ENCODE peak calls at places on chromosome 13, in nine cellular contexts. Y, P, C, B, W, X, F, O and L are unnamed samples.

GRCh38 chr13:61728468-61728867 is 312.8 kb upstream of the PCDH20 start:
- DNase-seq in Y (no peak), P (peak), C (no peak), B (peak), W (no peak), X (no peak), F (no peak), O (no peak), L (no peak)

GRCh38 chr13:74288361-74288911 is 154.2 kb upstream of the KLF12 start:
- DNase-seq in Y (no peak), P (peak), C (peak), B (no peak), W (no peak), X (no peak), F (no peak), O (peak), L (no peak)

GRCh38 chr13:29845440-29846056 is 4.9 kb downstream of the UBL3 start:
- DNase-seq in Y (no peak), P (peak), C (no peak), B (no peak), W (no peak), X (no peak), F (no peak), O (no peak), L (no peak)

GRCh38 chr13:20414475-20415287 is 111.0 kb downstream of the CRYL1 start:
- DNase-seq in Y (no peak), P (no peak), C (no peak), B (no peak), W (no peak), X (no peak), F (no peak), O (no peak), L (peak)

GRCh38 chr13:73499685-73500084 is 440.9 kb downstream of the KLF5 start:
- DNase-seq in Y (no peak), P (no peak), C (no peak), B (no peak), W (no peak), X (no peak), F (no peak), O (no peak), L (no peak)

GRCh38 chr13:39263033-39263432 is 224.8 kb downstream of the NHLRC3 start:
- DNase-seq in Y (peak), P (peak), C (no peak), B (peak), W (no peak), X (peak), F (peak), O (no peak), L (no peak)

GRCh38 chr13:108964601-108965000 is 335.2 kb downstream of the MYO16 start:
- DNase-seq in Y (no peak), P (no peak), C (no peak), B (no peak), W (no peak), X (no peak), F (no peak), O (no peak), L (no peak)

GRCh38 chr13:53201454-53202225 is 173.0 kb downstream of the OLFM4 start:
- DNase-seq in Y (no peak), P (peak), C (no peak), B (no peak), W (peak), X (no peak), F (peak), O (no peak), L (no peak)

GRCh38 chr13:102654786-102655185 is 40.1 kb downstream of the METTL21C start:
- DNase-seq in Y (no peak), P (no peak), C (no peak), B (no peak), W (no peak), X (no peak), F (no peak), O (no peak), L (no peak)

GRCh38 chr13:21025539-21025938 is 35.8 kb downstream of the LATS2 start:
- DNase-seq in Y (no peak), P (no peak), C (no peak), B (no peak), W (no peak), X (no peak), F (no peak), O (no peak), L (no peak)

GRCh38 chr13:49776871-49777270 is 15.6 kb downstream of the KPNA3 start:
- DNase-seq in Y (no peak), P (no peak), C (no peak), B (no peak), W (no peak), X (no peak), F (no peak), O (no peak), L (no peak)

GRCh38 chr13:87656311-87656710 is 14.9 kb upstream of the SLITRK5 start:
- DNase-seq in Y (no peak), P (peak), C (no peak), B (no peak), W (no peak), X (no peak), F (no peak), O (no peak), L (no peak)

GRCh38 chr13:39665763-39666162 is 10.3 kb downstream of the COG6 start:
- DNase-seq in Y (no peak), P (no peak), C (no peak), B (no peak), W (no peak), X (no peak), F (no peak), O (no peak), L (no peak)

GRCh38 chr13:85742355-85742754 is 56.9 kb downstream of the SLITRK6 start:
- DNase-seq in Y (no peak), P (no peak), C (no peak), B (no peak), W (no peak), X (no peak), F (no peak), O (no peak), L (no peak)

GRCh38 chr13:46389985-46390384 is 2.9 kb upstream of the RUBCNL start:
- DNase-seq in Y (peak), P (peak), C (no peak), B (no peak), W (peak), X (no peak), F (no peak), O (no peak), L (no peak)

GRCh38 chr13:50126378-50127016 is 111.3 kb downstream of the KCNRG start:
- DNase-seq in Y (no peak), P (peak), C (peak), B (peak), W (peak), X (no peak), F (no peak), O (peak), L (no peak)

GRCh38 chr13:84570831-84571230 is 688.6 kb upstream of the SLITRK1 start:
- DNase-seq in Y (no peak), P (no peak), C (no peak), B (no peak), W (no peak), X (no peak), F (no peak), O (no peak), L (no peak)

GRCh38 chr13:42396501-42396900 is 124.5 kb downstream of the AKAP11 start:
- DNase-seq in Y (no peak), P (no peak), C (peak), B (no peak), W (no peak), X (no peak), F (no peak), O (peak), L (no peak)

GRCh38 chr13:80048802-80049201 is 292.1 kb downstream of the SPRY2 start:
- DNase-seq in Y (peak), P (peak), C (peak), B (peak), W (peak), X (peak), F (peak), O (no peak), L (peak)

GRCh38 chr13:90510319-90510718 is 837.2 kb upstream of the MIR17HG start:
- DNase-seq in Y (no peak), P (no peak), C (no peak), B (no peak), W (no peak), X (no peak), F (no peak), O (no peak), L (no peak)

GRCh38 chr13:74101436-74101835 is 32.8 kb downstream of the KLF12 start:
- DNase-seq in Y (no peak), P (no peak), C (no peak), B (no peak), W (no peak), X (no peak), F (no peak), O (no peak), L (no peak)

GRCh38 chr13:36124236-36124822 is 6.9 kb downstream of the DCLK1 start:
- DNase-seq in Y (no peak), P (no peak), C (no peak), B (no peak), W (no peak), X (peak), F (no peak), O (no peak), L (no peak)

GRCh38 chr13:40116008-40116407 is 460.5 kb downstream of the COG6 start:
- DNase-seq in Y (peak), P (no peak), C (peak), B (peak), W (no peak), X (peak), F (peak), O (peak), L (peak)

GRCh38 chr13:24267801-24268200 is 41.6 kb upstream of the C1QTNF9 start:
- DNase-seq in Y (no peak), P (no peak), C (no peak), B (no peak), W (no peak), X (no peak), F (no peak), O (no peak), L (no peak)

DNA sequence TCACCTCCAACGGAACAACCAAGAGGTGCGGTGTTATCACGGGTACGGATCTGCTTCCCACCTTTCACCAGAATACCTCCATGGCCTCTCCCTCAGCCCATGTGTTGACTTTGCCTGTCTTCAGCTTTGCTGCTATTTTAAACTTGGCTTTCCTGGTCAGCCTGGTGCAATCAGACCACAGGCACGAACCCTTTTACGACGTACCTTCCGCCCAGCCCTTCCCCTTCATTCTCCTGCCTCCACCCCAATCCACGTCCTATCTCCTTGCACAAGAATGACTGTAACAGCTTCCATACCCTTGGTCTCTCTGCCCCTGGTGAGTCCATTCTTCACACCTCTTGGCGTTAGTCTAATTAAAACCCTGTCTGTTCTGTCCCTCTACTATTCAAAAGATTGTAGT is 431.7 kb downstream of the EFNB2 start:
- DNase-seq in Y (no peak), P (no peak), C (no peak), B (peak), W (no peak), X (no peak), F (peak), O (no peak), L (no peak)
- H3K27ac ChIP-seq in Y (no peak), P (no peak), C (no peak), B (peak), W (no peak), X (no peak), F (peak), O (no peak), L (peak)

DNA sequence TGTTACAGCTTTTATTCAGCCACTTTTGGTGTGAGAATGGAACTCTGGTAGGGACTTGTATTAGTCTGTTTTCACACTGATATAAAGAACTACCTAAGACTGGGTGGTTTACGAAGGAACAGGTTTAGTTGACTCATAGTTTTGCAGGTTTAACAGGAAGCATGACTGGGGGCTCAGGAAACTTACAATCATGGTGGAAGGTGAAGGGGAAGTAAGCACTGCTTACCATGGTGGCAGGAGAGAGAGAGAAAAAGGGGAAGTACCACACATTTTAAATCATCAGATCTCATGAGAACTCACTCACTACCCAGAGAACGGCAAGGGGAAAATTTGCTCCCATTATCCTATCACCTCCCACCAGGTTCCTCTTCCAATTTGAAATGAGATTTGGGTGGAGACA is 942.2 kb downstream of the PCDH17 start:
- DNase-seq in Y (peak), P (no peak), C (no peak), B (no peak), W (no peak), X (no peak), F (no peak), O (no peak), L (no peak)
- H3K27ac ChIP-seq in Y (no peak), P (no peak), C (no peak), B (no peak), W (no peak), X (no peak), F (no peak), O (no peak), L (no peak)

GRCh38 chr13:99542788-99543406 is 41.6 kb downstream of the TM9SF2 start:
- DNase-seq in Y (no peak), P (no peak), C (peak), B (no peak), W (no peak), X (no peak), F (no peak), O (peak), L (no peak)

GRCh38 chr13:99545979-99546378 is 44.7 kb downstream of the TM9SF2 start:
- DNase-seq in Y (no peak), P (no peak), C (no peak), B (no peak), W (no peak), X (no peak), F (no peak), O (no peak), L (no peak)

GRCh38 chr13:99548448-99548847 is 47.2 kb downstream of the TM9SF2 start:
- DNase-seq in Y (peak), P (no peak), C (no peak), B (no peak), W (no peak), X (no peak), F (no peak), O (no peak), L (no peak)

GRCh38 chr13:99546878-99547277 is 45.6 kb downstream of the TM9SF2 start:
- DNase-seq in Y (no peak), P (no peak), C (no peak), B (no peak), W (no peak), X (no peak), F (no peak), O (no peak), L (no peak)
- H3K27ac ChIP-seq in Y (no peak), P (no peak), C (no peak), B (no peak), W (no peak), X (no peak), F (no peak), O (no peak), L (no peak)

GRCh38 chr13:58992478-58993042 is 1171.2 kb downstream of the DIAPH3 start:
- DNase-seq in Y (no peak), P (no peak), C (no peak), B (no peak), W (no peak), X (no peak), F (no peak), O (no peak), L (no peak)
- H3K27ac ChIP-seq in Y (no peak), P (no peak), C (no peak), B (no peak), W (no peak), X (no peak), F (no peak), O (no peak), L (peak)

GRCh38 chr13:54859827-54860226 is 1831.2 kb downstream of the OLFM4 start:
- DNase-seq in Y (no peak), P (no peak), C (no peak), B (no peak), W (no peak), X (no peak), F (peak), O (no peak), L (no peak)
- H3K27ac ChIP-seq in Y (no peak), P (no peak), C (no peak), B (no peak), W (no peak), X (no peak), F (no peak), O (no peak), L (no peak)

DNA sequence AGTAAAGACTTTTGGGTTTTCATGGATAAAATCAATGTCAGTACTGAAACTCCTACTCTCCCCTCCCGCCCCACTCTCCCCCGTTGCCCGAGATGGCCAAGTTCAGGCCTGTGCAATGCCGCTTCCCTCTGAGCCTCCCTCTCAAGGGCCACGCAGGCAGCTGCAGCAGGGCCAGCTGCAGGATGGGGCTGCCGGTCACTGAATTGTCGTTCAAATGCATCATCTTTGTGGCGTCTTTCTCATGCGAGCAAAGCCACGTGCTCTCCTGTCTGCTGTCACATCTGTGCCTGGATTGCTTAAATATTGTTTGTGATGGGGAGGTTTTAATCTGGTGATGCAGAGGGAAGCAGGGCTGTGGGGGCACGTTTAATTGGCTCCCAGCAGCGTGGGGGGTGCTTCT is 26.6 kb downstream of the SHISA2 start:
- DNase-seq in Y (no peak), P (no peak), C (no peak), B (peak), W (no peak), X (no peak), F (no peak), O (no peak), L (no peak)
- H3K27ac ChIP-seq in Y (no peak), P (no peak), C (no peak), B (no peak), W (no peak), X (no peak), F (no peak), O (no peak), L (no peak)

GRCh38 chr13:112807653-112808376 is 118.0 kb downstream of the ATP11A start:
- DNase-seq in Y (no peak), P (no peak), C (no peak), B (no peak), W (no peak), X (no peak), F (no peak), O (no peak), L (no peak)
- H3K27ac ChIP-seq in Y (no peak), P (no peak), C (no peak), B (no peak), W (no peak), X (no peak), F (no peak), O (no peak), L (no peak)

DNA sequence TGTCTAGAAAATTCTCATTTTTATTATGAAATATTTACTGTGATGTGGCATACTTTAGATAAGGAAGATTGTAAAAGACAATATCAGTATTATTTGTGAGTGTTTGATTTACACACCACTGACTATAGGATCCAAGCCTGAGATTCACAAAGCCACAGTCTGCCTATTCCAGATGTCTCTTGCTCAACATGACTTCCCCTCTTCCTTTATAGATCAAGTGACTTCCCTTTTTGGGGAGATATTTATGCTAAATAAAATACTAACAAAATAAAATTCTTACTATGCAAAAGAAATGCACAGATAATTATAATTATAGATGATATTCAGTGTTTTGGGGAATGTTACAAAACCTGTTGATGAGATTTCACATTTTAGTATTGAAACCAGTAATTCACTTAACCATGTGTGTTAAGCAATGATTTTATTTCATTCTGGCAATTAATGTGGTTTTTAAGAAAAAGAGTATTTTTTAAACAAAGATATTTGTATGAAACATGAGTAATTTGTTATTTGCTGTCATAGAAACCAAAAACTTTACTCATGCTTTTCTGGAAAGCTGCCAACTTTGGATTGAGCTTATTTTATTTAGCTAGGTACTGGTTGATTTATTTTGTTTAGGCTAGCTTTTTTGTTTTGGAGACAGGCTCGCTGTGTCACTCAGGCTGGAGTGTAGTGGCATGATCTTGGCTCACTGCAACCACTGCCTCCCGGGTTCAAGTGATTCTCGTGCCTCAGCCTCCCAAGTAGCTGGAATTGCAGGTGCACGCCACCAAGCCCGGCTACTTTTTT is 13.7 kb upstream of the GPR183 start:
- DNase-seq in Y (peak), P (peak), C (peak), B (peak), W (no peak), X (no peak), F (peak), O (peak), L (no peak)
- H3K27ac ChIP-seq in Y (peak), P (no peak), C (no peak), B (no peak), W (no peak), X (no peak), F (peak), O (peak), L (no peak)

GRCh38 chr13:33119886-33120543 is 103.8 kb downstream of the KL start:
- DNase-seq in Y (peak), P (no peak), C (no peak), B (no peak), W (no peak), X (no peak), F (peak), O (no peak), L (peak)

GRCh38 chr13:33123066-33123940 is 107.1 kb downstream of the KL start:
- DNase-seq in Y (peak), P (peak), C (no peak), B (peak), W (peak), X (no peak), F (no peak), O (no peak), L (no peak)

GRCh38 chr13:33115274-33115673 is 99.1 kb downstream of the KL start:
- DNase-seq in Y (no peak), P (no peak), C (no peak), B (no peak), W (no peak), X (no peak), F (no peak), O (peak), L (no peak)

GRCh38 chr13:33116321-33117010 is 100.2 kb downstream of the KL start:
- DNase-seq in Y (no peak), P (no peak), C (no peak), B (no peak), W (no peak), X (no peak), F (no peak), O (no peak), L (no peak)

DNA sequence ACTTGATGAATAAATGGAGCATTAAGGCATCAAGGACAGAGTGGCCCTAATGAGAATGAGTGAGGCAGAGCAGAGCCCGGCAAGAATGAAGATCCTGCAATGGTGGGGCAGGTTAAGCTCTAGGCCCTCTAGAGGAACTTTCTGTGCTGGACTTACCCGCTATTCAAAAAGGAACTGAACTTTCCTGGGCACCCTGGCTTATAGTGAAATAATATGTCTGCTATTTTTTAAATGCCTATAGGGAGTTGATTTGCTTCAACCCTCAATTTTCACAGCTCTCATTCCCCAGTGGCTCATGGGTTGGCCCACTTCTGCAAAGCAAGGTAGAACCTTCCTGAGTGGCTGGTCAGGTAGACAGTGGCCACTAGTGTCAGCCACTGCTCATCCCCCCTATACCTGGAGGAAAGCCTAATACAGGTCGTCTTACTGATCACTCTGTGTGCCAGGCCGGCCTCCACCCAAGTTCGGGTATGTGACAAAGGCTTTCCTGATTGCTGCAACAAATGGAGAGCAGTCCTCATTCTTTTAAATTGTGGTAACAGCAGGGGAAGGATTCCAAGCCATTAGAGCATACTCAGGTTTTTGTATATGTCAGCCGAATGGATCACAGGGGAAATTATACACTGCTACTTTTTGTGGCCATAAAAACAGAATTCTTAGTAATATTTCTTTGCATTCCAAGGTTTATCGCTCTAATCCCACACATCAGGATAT is 103.0 kb downstream of the KL start:
- DNase-seq in Y (no peak), P (peak), C (no peak), B (no peak), W (no peak), X (no peak), F (no peak), O (no peak), L (no peak)
- H3K27ac ChIP-seq in Y (no peak), P (no peak), C (no peak), B (peak), W (no peak), X (peak), F (peak), O (no peak), L (peak)